ENCODE peak calls at places on chromosomes 3 and 15, in ten cellular contexts. Z is NCI-H524; T is NCI-H226; Q is testis; A is activated T-cell treated with anti-CD3 and anti-CD28 coated beads for 48 hours; W is stromal cell of bone marrow; O is CD4-positive, alpha-beta T cell; E is GM12878; F is activated CD8-positive, alpha-beta memory T cell treated with anti-CD3 and anti-CD28 coated beads, Interleukin-2, amount 50 U/mL, for 4 hours; C is islet precursor cell. R is an unnamed sample.

GRCh38 chr15:51828621-51829359 is 663 bp upstream of the TMOD3 start:
- DNase-seq in Z (no peak), T (peak), Q (no peak), A (no peak), W (no peak), O (no peak), E (no peak), F (no peak), C (peak), R (peak)

GRCh38 chr15:85828869-85829268 is 34.1 kb upstream of the KLHL25 start:
- DNase-seq in Z (peak), T (no peak), Q (no peak), A (no peak), W (no peak), O (no peak), E (no peak), F (no peak), C (no peak), R (no peak)

GRCh38 chr15:34584321-34584668 is 844 bp upstream of the GOLGA8B start:
- DNase-seq in Z (no peak), T (no peak), Q (no peak), A (no peak), W (no peak), O (no peak), E (no peak), F (no peak), C (no peak), R (no peak)

GRCh38 chr15:34241376-34242350 is 16.8 kb downstream of the EMC4 start:
- DNase-seq in Z (peak), T (no peak), Q (no peak), A (no peak), W (peak), O (no peak), E (no peak), F (peak), C (no peak), R (no peak)

GRCh38 chr3:50913279-50913678 is 238.6 kb downstream of the DOCK3 start:
- DNase-seq in Z (no peak), T (no peak), Q (no peak), A (no peak), W (no peak), O (no peak), E (no peak), F (no peak), C (peak), R (peak)

GRCh38 chr15:91304794-91305193 is 204.7 kb downstream of the SV2B start:
- DNase-seq in Z (no peak), T (no peak), Q (no peak), A (no peak), W (no peak), O (no peak), E (no peak), F (no peak), C (no peak), R (no peak)

GRCh38 chr15:94972314-94972713 is 741.0 kb downstream of the MCTP2 start:
- DNase-seq in Z (no peak), T (peak), Q (no peak), A (no peak), W (peak), O (no peak), E (no peak), F (no peak), C (peak), R (no peak)

GRCh38 chr15:50506121-50506520 is 40.3 kb downstream of the USP50 start:
- DNase-seq in Z (no peak), T (no peak), Q (peak), A (no peak), W (no peak), O (no peak), E (no peak), F (no peak), C (peak), R (no peak)

GRCh38 chr15:37377428-37377827 is 277.1 kb upstream of the MEIS2 start:
- DNase-seq in Z (no peak), T (no peak), Q (no peak), A (no peak), W (no peak), O (no peak), E (no peak), F (no peak), C (no peak), R (no peak)

GRCh38 chr15:42138411-42138810 is 18.0 kb downstream of the PLA2G4F start:
- DNase-seq in Z (no peak), T (no peak), Q (peak), A (no peak), W (no peak), O (no peak), E (no peak), F (no peak), C (peak), R (no peak)

GRCh38 chr3:194933465-194933864 is 247.8 kb downstream of the FAM43A start:
- DNase-seq in Z (no peak), T (no peak), Q (no peak), A (no peak), W (no peak), O (no peak), E (no peak), F (no peak), C (peak), R (no peak)

GRCh38 chr3:106482436-106482835 is 613.6 kb upstream of the CBLB start:
- DNase-seq in Z (no peak), T (no peak), Q (no peak), A (no peak), W (no peak), O (no peak), E (no peak), F (no peak), C (no peak), R (no peak)

GRCh38 chr3:1960506-1960905 is 138.2 kb upstream of the CNTN4 start:
- DNase-seq in Z (no peak), T (no peak), Q (no peak), A (no peak), W (no peak), O (no peak), E (no peak), F (no peak), C (no peak), R (no peak)

GRCh38 chr15:96340611-96341464 is 10.3 kb downstream of the NR2F2 start:
- DNase-seq in Z (peak), T (peak), Q (peak), A (no peak), W (no peak), O (no peak), E (no peak), F (no peak), C (peak), R (no peak)

GRCh38 chr3:54360320-54360719 is 238.0 kb downstream of the CACNA2D3 start:
- DNase-seq in Z (no peak), T (no peak), Q (no peak), A (no peak), W (no peak), O (no peak), E (no peak), F (no peak), C (peak), R (no peak)

GRCh38 chr15:80371924-80372323 is 32.3 kb upstream of the ARNT2 start:
- DNase-seq in Z (no peak), T (no peak), Q (no peak), A (no peak), W (no peak), O (no peak), E (no peak), F (no peak), C (no peak), R (no peak)

GRCh38 chr3:108319428-108320053 is 23.2 kb downstream of the HHLA2 start:
- DNase-seq in Z (peak), T (no peak), Q (no peak), A (no peak), W (no peak), O (no peak), E (no peak), F (no peak), C (no peak), R (peak)

GRCh38 chr3:151283387-151283786 is 5.0 kb upstream of the P2RY14 start:
- DNase-seq in Z (no peak), T (no peak), Q (no peak), A (no peak), W (no peak), O (no peak), E (no peak), F (no peak), C (no peak), R (no peak)

GRCh38 chr3:16174389-16174788 is at the start of gene GALNT15:
- DNase-seq in Z (peak), T (peak), Q (peak), A (no peak), W (peak), O (no peak), E (no peak), F (no peak), C (peak), R (no peak)

GRCh38 chr15:68450192-68450591 is 18.2 kb upstream of the ITGA11 start:
- DNase-seq in Z (no peak), T (no peak), Q (no peak), A (no peak), W (no peak), O (no peak), E (no peak), F (no peak), C (no peak), R (no peak)